ENCODE peak calls at places on chromosomes 2 and 18, in four cellular contexts. V is neural crest cell, F is hepatocyte, P is fibroblast of mammary gland. I is an unnamed sample.

GRCh38 chr2:36461039-36461681 is 105.6 kb downstream of the CRIM1 start:
- DNase-seq in F (peak; percentile 50), P (peak; percentile 92), V (no peak), I (no peak)

GRCh38 chr18:35024965-35025364 is 16.2 kb upstream of the MAPRE2 start:
- DNase-seq in V (no peak), P (peak; percentile 89), F (peak; percentile 66), I (no peak)

GRCh38 chr2:96423281-96423680 is 81.9 kb downstream of the NEURL3 start:
- DNase-seq in V (no peak), F (no peak), P (peak; percentile 3), I (no peak)

GRCh38 chr18:46374850-46375249 is 270.7 kb downstream of the HAUS1 start:
- DNase-seq in V (no peak), F (peak; percentile 31), P (no peak), I (peak; percentile 48)

GRCh38 chr2:137659616-137660015 is 304.7 kb upstream of the HNMT start:
- DNase-seq in F (peak; percentile 65), P (peak; percentile 3), V (no peak), I (peak; percentile 46)

GRCh38 chr18:73124165-73124564 is 256.4 kb upstream of the NETO1 start:
- DNase-seq in V (no peak), P (peak; percentile 38), F (peak; percentile 6), I (no peak)

GRCh38 chr2:21036708-21037670 is 6.9 kb downstream of the APOB start:
- DNase-seq in V (no peak), F (no peak), P (no peak), I (no peak)

GRCh38 chr2:222799262-222799918 is 61.4 kb upstream of the ACSL3 start:
- DNase-seq in P (no peak), V (no peak), F (no peak), I (no peak)

GRCh38 chr2:138504546-138505239 is 3.1 kb downstream of the SPOPL start:
- DNase-seq in F (no peak), P (no peak), V (no peak), I (no peak)

GRCh38 chr2:176172007-176172747 is 15.1 kb downstream of the HOXD3 start:
- DNase-seq in P (no peak), F (no peak), V (no peak), I (no peak)

GRCh38 chr2:128630974-128631697 is 312.5 kb upstream of the HS6ST1 start:
- DNase-seq in F (no peak), V (no peak), P (no peak), I (no peak)

GRCh38 chr2:229350117-229350805 is 79.2 kb upstream of the PID1 start:
- DNase-seq in F (no peak), P (no peak), V (no peak), I (no peak)

GRCh38 chr2:229346801-229347540 is 75.9 kb upstream of the PID1 start:
- DNase-seq in F (no peak), P (peak; percentile 63), V (no peak), I (no peak)

GRCh38 chr2:229348135-229348534 is 77.0 kb upstream of the PID1 start:
- DNase-seq in F (no peak), P (peak; percentile 92), V (no peak), I (no peak)

DNA sequence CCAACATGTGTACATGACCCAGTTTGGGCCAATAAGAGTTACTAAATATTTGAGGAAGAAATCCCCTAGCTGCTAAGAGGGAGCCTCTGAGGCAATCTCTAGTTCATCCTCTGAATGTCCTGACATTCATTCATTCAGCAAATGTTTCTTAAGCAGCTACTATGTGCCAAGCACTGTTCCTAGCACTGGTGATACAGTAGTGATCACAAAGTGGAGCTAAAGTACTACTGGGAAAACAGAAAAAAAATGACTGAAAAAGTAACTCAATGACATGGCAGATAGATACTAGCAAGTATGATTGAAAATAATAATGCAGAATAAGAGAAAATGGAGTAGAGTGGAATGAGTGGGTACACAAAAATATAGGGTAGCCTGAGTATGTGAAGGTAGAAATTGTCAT is 79.8 kb upstream of the PID1 start:
- DNase-seq in F (no peak), P (no peak), V (no peak), I (no peak)
- TF ChIP-seq CTCF in F (no peak), P (no peak), V (no peak), I (no peak)

GRCh38 chr18:28657836-28658410 is 481.0 kb upstream of the CDH2 start:
- DNase-seq in V (no peak), P (no peak), F (no peak), I (no peak)
- TF ChIP-seq CTCF in V (no peak), P (no peak), F (no peak), I (no peak)

GRCh38 chr2:69436594-69436936 is 670 bp downstream of the NFU1 start:
- DNase-seq in F (peak; percentile 22), V (no peak), P (peak; percentile 12), I (no peak)
- TF ChIP-seq CTCF in F (peak; percentile 2), V (no peak), P (no peak), I (no peak)

GRCh38 chr18:49922228-49922627 is 108.9 kb upstream of the ACAA2 start:
- DNase-seq in V (no peak), F (no peak), P (no peak), I (no peak)
- TF ChIP-seq CTCF in V (no peak), F (no peak), P (no peak), I (no peak)

GRCh38 chr2:79120194-79120713 is at the start of gene REG1A:
- DNase-seq in F (no peak), P (no peak), V (no peak), I (no peak)
- TF ChIP-seq CTCF in F (no peak), P (no peak), V (no peak), I (no peak)

DNA sequence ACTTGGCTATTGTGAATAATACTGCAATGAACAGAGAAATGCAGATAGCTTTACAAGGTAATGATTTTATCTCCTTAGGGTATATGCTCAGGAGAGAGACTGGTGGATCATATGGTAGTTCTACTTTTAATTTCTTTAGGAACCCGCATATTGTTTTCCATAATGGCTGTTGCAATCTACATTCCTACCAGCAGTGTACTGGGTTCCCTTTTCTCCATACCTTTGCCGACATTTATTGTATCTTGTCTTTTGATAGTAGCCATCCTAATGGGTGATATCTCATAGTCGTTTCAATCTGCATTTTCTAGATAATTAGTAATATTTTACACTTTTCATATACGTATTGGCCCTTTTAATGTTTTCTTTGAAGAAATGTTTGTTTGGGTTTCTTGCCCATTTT is 702.9 kb upstream of the ACVR2A start:
- DNase-seq in V (no peak), F (no peak), P (no peak), I (no peak)
- TF ChIP-seq CTCF in V (peak; percentile 47), F (peak; percentile 5), P (peak; percentile 23), I (no peak)

DNA sequence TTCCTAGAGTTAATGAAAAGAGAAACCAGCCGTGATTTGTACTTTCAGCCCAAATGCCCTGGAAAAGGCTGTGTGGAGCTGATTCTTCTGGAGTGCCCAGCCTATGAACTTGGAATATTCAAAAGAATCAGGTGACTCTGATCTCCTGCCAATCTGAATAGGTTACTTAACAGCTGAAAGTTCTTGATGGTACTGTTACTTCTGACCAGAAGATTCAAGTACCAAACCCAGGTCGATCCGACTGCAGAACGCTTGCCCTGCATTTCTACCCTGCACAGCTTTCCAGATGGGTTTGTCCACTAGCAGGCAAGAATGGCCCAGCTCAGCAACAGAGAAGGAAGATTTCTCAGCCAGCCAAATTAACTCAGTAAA is 430.4 kb downstream of the PID1 start:
- DNase-seq in V (no peak), P (no peak), F (no peak), I (no peak)
- TF ChIP-seq CTCF in V (no peak), P (no peak), F (no peak), I (no peak)

GRCh38 chr2:72367530-72368225 is 220.0 kb upstream of the CYP26B1 start:
- DNase-seq in V (no peak), P (peak; percentile 91), F (peak; percentile 77), I (peak; percentile 77)
- TF ChIP-seq CTCF in V (no peak), P (peak; percentile 51), F (peak; percentile 33), I (peak; percentile 26)

GRCh38 chr18:61851940-61852451 is 40.8 kb downstream of the RNF152 start:
- DNase-seq in F (no peak), P (peak; percentile 67), V (no peak), I (no peak)
- TF ChIP-seq CTCF in F (no peak), P (no peak), V (no peak), I (no peak)

GRCh38 chr2:177392373-177393246 is at the start of gene AGPS:
- DNase-seq in V (peak; percentile 62), P (peak; percentile 55), F (peak; percentile 87), I (peak; percentile 88)
- TF ChIP-seq CTCF in V (peak; percentile 39), P (no peak), F (no peak), I (peak; percentile 22)